ENCODE peak calls at places on chromosomes 11 and 22, in four cellular contexts. L is gastroesophageal sphincter, S is left lung, F is foreskin keratinocyte. M is an unnamed sample.

GRCh38 chr11:128411812-128412211 is 175.5 kb downstream of the ETS1 start:
- ATAC-seq in L (no peak), S (no peak), F (no peak), M (no peak)

GRCh38 chr22:17637490-17638181 is 921 bp upstream of the BCL2L13 start:
- ATAC-seq in L (no peak), S (no peak), F (no peak), M (no peak)

GRCh38 chr11:117458275-117459120 is 130.8 kb downstream of the CEP164 start:
- ATAC-seq in L (no peak), S (peak), F (peak), M (no peak)

GRCh38 chr11:32838505-32839274 is 9.0 kb downstream of the PRRG4 start:
- ATAC-seq in L (no peak), S (peak), F (peak), M (peak)

GRCh38 chr22:39299829-39300178 is 19.6 kb downstream of the RPL3 start:
- ATAC-seq in L (peak), S (peak), F (no peak), M (no peak)

GRCh38 chr11:117430293-117430955 is 102.8 kb downstream of the CEP164 start:
- ATAC-seq in L (no peak), S (no peak), F (no peak), M (no peak)

GRCh38 chr11:12441081-12441801 is 63.9 kb downstream of the PARVA start:
- ATAC-seq in L (no peak), S (peak), F (peak), M (no peak)

GRCh38 chr11:12827929-12828812 is 153.9 kb downstream of the TEAD1 start:
- ATAC-seq in L (peak), S (peak), F (peak), M (peak)

GRCh38 chr11:126999366-126999765 is 1.2 kb downstream of the KIRREL3 start:
- ATAC-seq in L (no peak), S (no peak), F (no peak), M (no peak)

GRCh38 chr11:66557733-66558326 is 10.6 kb downstream of the CTSF start:
- ATAC-seq in L (no peak), S (no peak), F (no peak), M (no peak)

GRCh38 chr11:130213143-130213978 is 53.8 kb downstream of the ST14 start:
- ATAC-seq in L (peak), S (peak), F (peak), M (peak)

M was measured in esophagus mucosa.